ENCODE peak calls at places on chromosomes 16 and 17, in four cellular contexts. One of them, this sample, is unnamed.

GRCh38 chr16:65426484-65426883 is 304.6 kb upstream of the CDH11 start:
- DNase-seq in SK-N-SH: no peak
- DNase-seq in K562: no peak
- DNase-seq in H1: no peak
- DNase-seq in this sample: no peak

GRCh38 chr16:30774367-30775130 is 12.4 kb downstream of the RNF40 start:
- DNase-seq in SK-N-SH: no peak
- DNase-seq in K562: no peak
- DNase-seq in H1: no peak
- DNase-seq in this sample: no peak

GRCh38 chr16:19997264-19997663 is 76.4 kb downstream of the GPR139 start:
- DNase-seq in SK-N-SH: no peak
- DNase-seq in K562: no peak
- DNase-seq in H1: no peak
- DNase-seq in this sample: no peak

GRCh38 chr16:2912330-2913199 is 834 bp downstream of the FLYWCH1 start:
- DNase-seq in SK-N-SH: peak
- DNase-seq in K562: peak
- DNase-seq in H1: no peak
- DNase-seq in this sample: no peak

GRCh38 chr16:67613808-67614207 is 31.1 kb upstream of the CARMIL2 start:
- DNase-seq in SK-N-SH: no peak
- DNase-seq in K562: no peak
- DNase-seq in H1: peak
- DNase-seq in this sample: no peak

GRCh38 chr16:50680907-50681885 is at the start of gene SNX20:
- DNase-seq in SK-N-SH: no peak
- DNase-seq in K562: no peak
- DNase-seq in H1: no peak
- DNase-seq in this sample: peak

GRCh38 chr17:54967621-54968258 is 714 bp downstream of the COX11 start:
- DNase-seq in SK-N-SH: peak
- DNase-seq in K562: peak
- DNase-seq in H1: no peak
- DNase-seq in this sample: no peak

GRCh38 chr17:44110823-44111633 is 12.4 kb downstream of the HDAC5 start:
- DNase-seq in SK-N-SH: peak
- DNase-seq in K562: peak
- DNase-seq in H1: peak
- DNase-seq in this sample: peak

GRCh38 chr16:4373909-4374742 is 2.5 kb downstream of the VASN start:
- DNase-seq in SK-N-SH: no peak
- DNase-seq in K562: peak
- DNase-seq in H1: no peak
- DNase-seq in this sample: no peak

GRCh38 chr17:10729334-10730193 is at the start of gene TMEM220:
- DNase-seq in SK-N-SH: peak
- DNase-seq in K562: no peak
- DNase-seq in H1: peak
- DNase-seq in this sample: peak

GRCh38 chr17:17933775-17934174 is 38.4 kb downstream of the TOM1L2 start:
- DNase-seq in SK-N-SH: no peak
- DNase-seq in K562: no peak
- DNase-seq in H1: no peak
- DNase-seq in this sample: no peak

GRCh38 chr17:49575524-49576120 is at the start of gene NXPH3:
- DNase-seq in SK-N-SH: peak
- DNase-seq in K562: peak
- DNase-seq in H1: no peak
- DNase-seq in this sample: peak

GRCh38 chr16:80611171-80611929 is 70.6 kb downstream of the DYNLRB2 start:
- DNase-seq in SK-N-SH: no peak
- DNase-seq in K562: no peak
- DNase-seq in H1: no peak
- DNase-seq in this sample: no peak

GRCh38 chr17:58783380-58783779 is 27.7 kb downstream of the PPM1E start:
- DNase-seq in SK-N-SH: no peak
- DNase-seq in K562: no peak
- DNase-seq in H1: no peak
- DNase-seq in this sample: no peak

GRCh38 chr17:48515925-48516900 is 14.6 kb downstream of the HOXB1 start:
- DNase-seq in SK-N-SH: no peak
- DNase-seq in K562: no peak
- DNase-seq in H1: no peak
- DNase-seq in this sample: no peak

GRCh38 chr16:79082955-79083354 is 517.6 kb downstream of the MAF start:
- DNase-seq in SK-N-SH: no peak
- DNase-seq in K562: no peak
- DNase-seq in H1: no peak
- DNase-seq in this sample: no peak

GRCh38 chr16:50198802-50199410 is 45.8 kb downstream of the TENT4B start:
- DNase-seq in SK-N-SH: no peak
- DNase-seq in K562: no peak
- DNase-seq in H1: no peak
- DNase-seq in this sample: no peak

GRCh38 chr17:9056566-9056965 is 35.3 kb downstream of the NTN1 start:
- DNase-seq in SK-N-SH: no peak
- DNase-seq in K562: no peak
- DNase-seq in H1: no peak
- DNase-seq in this sample: no peak

GRCh38 chr17:20010886-20011402 is 1.8 kb downstream of the SPECC1 start:
- DNase-seq in SK-N-SH: no peak
- DNase-seq in K562: no peak
- DNase-seq in H1: no peak
- DNase-seq in this sample: no peak

GRCh38 chr16:86166414-86166813 is 267.5 kb downstream of the IRF8 start:
- DNase-seq in SK-N-SH: no peak
- DNase-seq in K562: no peak
- DNase-seq in H1: no peak
- DNase-seq in this sample: no peak

GRCh38 chr17:4944163-4944553 is 4.1 kb downstream of the RNF167 start:
- DNase-seq in SK-N-SH: no peak
- DNase-seq in K562: no peak
- DNase-seq in H1: no peak
- DNase-seq in this sample: no peak

GRCh38 chr16:80682435-80683070 is 121.8 kb downstream of the CDYL2 start:
- DNase-seq in SK-N-SH: no peak
- DNase-seq in K562: no peak
- DNase-seq in H1: no peak
- DNase-seq in this sample: no peak

GRCh38 chr16:3256146-3256875 is at the start of gene MEFV:
- DNase-seq in SK-N-SH: no peak
- DNase-seq in K562: no peak
- DNase-seq in H1: no peak
- DNase-seq in this sample: no peak

GRCh38 chr17:76675648-76676047 is 32.1 kb upstream of the ST6GALNAC1 start:
- DNase-seq in SK-N-SH: no peak
- DNase-seq in K562: no peak
- DNase-seq in H1: no peak
- DNase-seq in this sample: no peak

GRCh38 chr17:47870042-47870441 is 19.1 kb upstream of the SP6 start:
- DNase-seq in SK-N-SH: no peak
- DNase-seq in K562: peak
- DNase-seq in H1: no peak
- DNase-seq in this sample: no peak

GRCh38 chr16:20064931-20065330 is 8.8 kb downstream of the GPR139 start:
- DNase-seq in SK-N-SH: no peak
- DNase-seq in K562: no peak
- DNase-seq in H1: no peak
- DNase-seq in this sample: no peak

GRCh38 chr17:27353469-27354050 is 59.6 kb downstream of the WSB1 start:
- DNase-seq in SK-N-SH: peak
- DNase-seq in K562: peak
- DNase-seq in H1: peak
- DNase-seq in this sample: peak

GRCh38 chr17:48011405-48012150 is 26.0 kb downstream of the COPZ2 start:
- DNase-seq in SK-N-SH: peak
- DNase-seq in K562: peak
- DNase-seq in H1: no peak
- DNase-seq in this sample: peak

GRCh38 chr16:67278773-67279295 is 498 bp upstream of the PLEKHG4 start:
- DNase-seq in SK-N-SH: peak
- DNase-seq in K562: peak
- DNase-seq in H1: no peak
- DNase-seq in this sample: peak

GRCh38 chr17:58156839-58157803 is 8.9 kb downstream of the OR4D1 start:
- DNase-seq in SK-N-SH: peak
- DNase-seq in K562: peak
- DNase-seq in H1: no peak
- DNase-seq in this sample: no peak

DNA sequence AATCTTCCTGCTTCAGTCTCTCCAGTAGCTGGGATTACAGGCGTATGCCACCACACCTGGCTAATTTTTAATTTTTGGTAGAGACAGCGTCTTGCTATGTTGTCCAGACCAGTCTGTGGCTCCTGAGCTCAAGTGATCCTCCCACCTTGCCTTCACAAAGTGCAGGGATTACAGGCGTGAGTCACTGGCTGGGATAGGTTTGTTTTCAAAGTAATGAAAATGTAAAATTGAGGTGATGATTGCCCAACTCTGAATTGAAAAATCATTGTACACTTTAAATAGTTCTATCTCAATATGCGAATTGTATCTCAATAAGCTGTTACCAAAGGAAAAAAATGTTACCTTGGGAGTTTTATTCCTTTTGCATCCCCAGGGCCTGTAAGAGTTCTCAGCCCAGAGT is 1.2 kb upstream of the AMFR start:
- DNase-seq in SK-N-SH: no peak
- DNase-seq in K562: no peak
- DNase-seq in H1: no peak
- DNase-seq in this sample: no peak
- TF ChIP-seq TAF1 in SK-N-SH: no peak
- TF ChIP-seq TAF1 in K562: no peak
- TF ChIP-seq TAF1 in H1: no peak
- TF ChIP-seq TAF1 in this sample: no peak

GRCh38 chr16:56990407-56991286 is 1.3 kb downstream of the NLRC5 start:
- DNase-seq in SK-N-SH: no peak
- DNase-seq in K562: no peak
- DNase-seq in H1: no peak
- DNase-seq in this sample: no peak
- TF ChIP-seq POLR2AphosphoS5 in SK-N-SH: no peak
- TF ChIP-seq POLR2AphosphoS5 in K562: no peak
- TF ChIP-seq POLR2AphosphoS5 in H1: no peak
- TF ChIP-seq POLR2AphosphoS5 in this sample: peak

DNA sequence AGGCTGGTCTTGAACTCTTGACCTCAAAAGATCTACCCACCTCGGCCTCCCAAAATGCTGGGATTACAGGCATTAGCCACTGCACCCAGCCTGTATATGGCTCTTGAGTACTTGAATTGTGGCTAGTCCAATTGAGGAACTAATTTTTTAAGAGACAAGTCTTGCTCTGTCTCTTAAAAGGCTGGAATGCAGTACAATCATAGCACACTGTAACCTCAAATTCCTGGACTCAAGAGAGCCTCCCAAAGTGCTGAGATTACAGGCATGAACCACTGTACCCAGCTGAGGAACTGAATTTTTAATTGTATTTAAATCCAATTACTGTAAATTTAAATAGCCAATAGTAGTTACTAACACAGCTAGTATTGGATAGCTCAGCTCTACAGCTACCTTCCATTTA is 50.6 kb downstream of the MED13 start:
- DNase-seq in SK-N-SH: no peak
- DNase-seq in K562: no peak
- DNase-seq in H1: no peak
- DNase-seq in this sample: no peak
- TF ChIP-seq TAF1 in SK-N-SH: no peak
- TF ChIP-seq TAF1 in K562: no peak
- TF ChIP-seq TAF1 in H1: no peak
- TF ChIP-seq TAF1 in this sample: no peak

DNA sequence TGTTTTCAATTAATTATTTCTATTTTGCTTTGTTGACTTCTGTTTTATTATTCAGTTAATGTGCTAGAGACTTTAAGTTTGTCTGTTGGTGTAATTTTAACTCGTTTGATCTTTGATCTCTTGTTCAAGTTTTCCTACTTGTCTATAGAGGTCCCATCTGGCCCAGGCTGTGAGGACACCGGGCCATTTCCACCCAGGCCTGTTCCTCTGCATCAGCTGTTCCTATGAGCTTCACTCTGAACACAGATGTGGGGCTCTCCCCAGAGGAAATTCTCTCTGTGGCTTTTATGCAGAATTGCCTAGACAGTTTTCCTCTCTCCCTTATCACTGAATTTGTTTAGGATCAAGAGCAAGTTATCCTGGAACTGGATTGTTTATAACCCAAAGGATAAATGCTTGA is 44.7 kb downstream of the MYO18A start:
- DNase-seq in SK-N-SH: no peak
- DNase-seq in K562: no peak
- DNase-seq in H1: no peak
- DNase-seq in this sample: no peak
- TF ChIP-seq POLR2AphosphoS5 in SK-N-SH: no peak
- TF ChIP-seq POLR2AphosphoS5 in K562: no peak
- TF ChIP-seq POLR2AphosphoS5 in H1: no peak
- TF ChIP-seq POLR2AphosphoS5 in this sample: no peak

GRCh38 chr17:63519972-63520882 is 2.9 kb upstream of the KCNH6 start:
- DNase-seq in SK-N-SH: no peak
- DNase-seq in K562: no peak
- DNase-seq in H1: no peak
- DNase-seq in this sample: no peak
- TF ChIP-seq TAF1 in SK-N-SH: no peak
- TF ChIP-seq TAF1 in K562: no peak
- TF ChIP-seq TAF1 in H1: no peak
- TF ChIP-seq TAF1 in this sample: no peak

DNA sequence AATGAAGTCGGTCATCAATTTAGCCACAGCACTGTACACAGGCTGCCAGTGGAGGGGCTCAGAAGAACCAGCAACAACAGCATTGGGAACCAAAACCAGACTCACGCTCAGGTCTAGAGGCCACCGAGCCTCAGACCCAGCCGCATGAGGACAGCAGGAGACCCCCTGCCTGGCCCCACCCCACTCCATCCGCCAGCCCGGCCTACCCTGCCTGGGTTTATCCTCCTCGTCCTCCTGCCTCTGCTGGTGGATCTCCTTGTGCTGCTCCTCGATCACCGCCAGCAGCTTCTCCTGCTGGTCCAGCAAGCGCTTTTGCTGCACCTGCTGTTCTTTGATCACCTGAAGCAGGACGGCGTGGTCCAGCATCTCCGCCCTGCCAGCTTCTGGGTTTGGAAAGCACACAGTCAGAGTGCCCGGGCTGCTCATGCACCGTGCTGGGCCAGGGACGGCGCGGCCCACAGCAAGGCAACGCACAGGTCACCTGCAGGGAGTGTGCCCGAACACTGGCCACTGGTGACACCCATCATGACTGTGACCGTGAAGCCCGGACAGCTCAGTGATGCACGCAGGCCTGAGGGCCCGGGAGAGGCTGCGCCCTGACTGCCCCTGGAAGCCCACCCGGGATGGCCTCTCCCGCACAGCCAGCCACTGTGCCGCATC is 7.7 kb downstream of the NDUFAF8 start:
- DNase-seq in SK-N-SH: no peak
- DNase-seq in K562: no peak
- DNase-seq in H1: no peak
- DNase-seq in this sample: no peak
- TF ChIP-seq POLR2AphosphoS5 in SK-N-SH: no peak
- TF ChIP-seq POLR2AphosphoS5 in K562: no peak
- TF ChIP-seq POLR2AphosphoS5 in H1: no peak
- TF ChIP-seq POLR2AphosphoS5 in this sample: no peak